ENCODE peak calls at places on chromosomes 5 and 9, in seven cellular contexts. K, H, W, F, Y, E and D are unnamed samples.

GRCh38 chr5:73564018-73564417 is 1.4 kb downstream of the ANKRA2 start:
- DNase-seq in E (no peak), F (no peak), K (no peak), Y (no peak), W (no peak), H (no peak), D (no peak)

GRCh38 chr5:74632947-74633356 is 7.6 kb downstream of the ENC1 start:
- DNase-seq in H (peak), F (no peak), W (no peak), E (no peak), K (no peak), Y (no peak), D (peak)

GRCh38 chr9:133273819-133274218 is 1.2 kb downstream of the ABO start:
- DNase-seq in E (no peak), F (no peak), K (no peak), H (no peak), Y (no peak), W (no peak), D (no peak)

GRCh38 chr9:87350915-87351314 is 146.8 kb upstream of the DAPK1 start:
- DNase-seq in F (no peak), K (peak), H (no peak), W (no peak), Y (no peak), E (no peak), D (no peak)

GRCh38 chr5:137300411-137301240 is 198.5 kb downstream of the SPOCK1 start:
- DNase-seq in K (peak), Y (no peak), E (no peak), F (peak), H (no peak), W (no peak), D (peak)

GRCh38 chr9:129996161-129996849 is 46.7 kb downstream of the FNBP1 start:
- DNase-seq in E (no peak), H (no peak), F (peak), K (no peak), W (no peak), Y (no peak), D (peak)

GRCh38 chr5:95930541-95930940 is 31.1 kb downstream of the ELL2 start:
- DNase-seq in Y (no peak), H (no peak), E (no peak), W (no peak), K (no peak), F (no peak), D (no peak)

GRCh38 chr9:104091708-104092107 is 2.4 kb upstream of the SMC2 start:
- DNase-seq in H (peak), E (peak), K (no peak), W (no peak), Y (no peak), F (no peak), D (no peak)

GRCh38 chr9:95506438-95506691 is 10.4 kb downstream of the PTCH1 start:
- DNase-seq in W (no peak), K (no peak), F (peak), E (peak), H (no peak), Y (no peak), D (no peak)

GRCh38 chr5:134647750-134648424 is 698 bp upstream of the SEC24A start:
- DNase-seq in E (no peak), W (no peak), Y (no peak), F (peak), H (no peak), K (no peak), D (peak)

GRCh38 chr5:35131723-35132122 is 84.0 kb upstream of the AGXT2 start:
- DNase-seq in K (no peak), Y (no peak), E (no peak), H (no peak), F (no peak), W (no peak), D (peak)

GRCh38 chr9:26527931-26528330 is 364.7 kb downstream of the CAAP1 start:
- DNase-seq in H (no peak), W (no peak), K (no peak), E (no peak), F (no peak), Y (no peak), D (no peak)

GRCh38 chr9:111598730-111599091 is 736 bp downstream of the PTGR1 start:
- DNase-seq in K (peak), H (no peak), W (peak), Y (no peak), E (no peak), F (peak), D (peak)

GRCh38 chr5:9619331-9620092 is 10.6 kb downstream of the TAS2R1 start:
- DNase-seq in F (no peak), Y (no peak), K (no peak), W (no peak), H (no peak), E (no peak), D (no peak)

GRCh38 chr9:69816775-69817174 is 3.8 kb upstream of the CFAP95 start:
- DNase-seq in K (no peak), H (no peak), E (no peak), F (no peak), Y (no peak), W (no peak), D (no peak)